ENCODE peak calls at places on chromosomes 2 and 18, in five cellular contexts. B, Y, D, Z and V are unnamed samples.

GRCh38 chr2:188787661-188788044 is 186.5 kb upstream of the COL3A1 start:
- DNase-seq in B (no peak), Y (no peak), D (no peak), Z (no peak), V (no peak)

GRCh38 chr2:148599112-148599991 is 45.2 kb upstream of the EPC2 start:
- DNase-seq in B (no peak), Y (no peak), D (no peak), Z (no peak), V (no peak)

GRCh38 chr2:238158807-238159539 is at the start of gene ERFE:
- DNase-seq in B (peak), Y (no peak), D (peak), Z (no peak), V (peak)

GRCh38 chr2:11675423-11676112 is 5.6 kb upstream of the NTSR2 start:
- DNase-seq in B (no peak), Y (no peak), D (no peak), Z (no peak), V (no peak)

GRCh38 chr2:17272649-17273048 is 245.6 kb downstream of the RAD51AP2 start:
- DNase-seq in B (no peak), Y (no peak), D (no peak), Z (no peak), V (no peak)

GRCh38 chr18:63451774-63452173 is 25.0 kb upstream of the SERPINB5 start:
- DNase-seq in B (no peak), Y (no peak), D (no peak), Z (no peak), V (no peak)

GRCh38 chr2:235592430-235592829 is 98.6 kb downstream of the AGAP1 start:
- DNase-seq in B (no peak), Y (no peak), D (no peak), Z (no peak), V (no peak)

GRCh38 chr2:240249423-240250149 is 109.1 kb upstream of the OTOS start:
- DNase-seq in B (no peak), Y (no peak), D (no peak), Z (peak), V (no peak)

GRCh38 chr2:77513191-77513590 is 9.0 kb downstream of the LRRTM4 start:
- DNase-seq in B (no peak), Y (no peak), D (no peak), Z (no peak), V (no peak)

GRCh38 chr18:59911600-59911999 is 11.8 kb downstream of the PMAIP1 start:
- DNase-seq in B (no peak), Y (no peak), D (no peak), Z (no peak), V (no peak)

GRCh38 chr2:55232863-55233657 is 572 bp downstream of the RPS27A start:
- DNase-seq in B (peak), Y (peak), D (no peak), Z (no peak), V (peak)

GRCh38 chr2:121090088-121090715 is 194.8 kb downstream of the TFCP2L1 start:
- DNase-seq in B (no peak), Y (no peak), D (no peak), Z (no peak), V (no peak)

GRCh38 chr2:72048881-72049477 is 98.7 kb downstream of the CYP26B1 start:
- DNase-seq in B (no peak), Y (no peak), D (no peak), Z (no peak), V (no peak)

GRCh38 chr18:77191241-77191751 is 58.4 kb upstream of the GALR1 start:
- DNase-seq in B (no peak), Y (no peak), D (no peak), Z (no peak), V (no peak)

GRCh38 chr2:137937778-137938177 is 26.5 kb upstream of the HNMT start:
- DNase-seq in B (no peak), Y (no peak), D (no peak), Z (no peak), V (no peak)

GRCh38 chr2:11292464-11293255 is 51.8 kb downstream of the ROCK2 start:
- DNase-seq in B (no peak), Y (no peak), D (no peak), Z (no peak), V (no peak)

GRCh38 chr18:43751835-43752234 is 474.5 kb upstream of the SYT4 start:
- DNase-seq in B (no peak), Y (no peak), D (no peak), Z (no peak), V (no peak)

GRCh38 chr2:219460424-219460926 is 25.8 kb downstream of the SPEG start:
- DNase-seq in B (no peak), Y (no peak), D (no peak), Z (peak), V (no peak)

GRCh38 chr2:230423851-230424458 is 8.0 kb downstream of the SP100 start:
- DNase-seq in B (peak), Y (no peak), D (no peak), Z (no peak), V (no peak)

GRCh38 chr2:178474560-178474959 is 3.8 kb downstream of the FKBP7 start:
- DNase-seq in B (no peak), Y (no peak), D (no peak), Z (no peak), V (no peak)

GRCh38 chr2:30268296-30268871 is 37.0 kb downstream of the LBH start:
- DNase-seq in B (no peak), Y (no peak), D (no peak), Z (no peak), V (no peak)

GRCh38 chr2:64700133-64700809 is 46.6 kb upstream of the SERTAD2 start:
- DNase-seq in B (no peak), Y (no peak), D (no peak), Z (no peak), V (no peak)

GRCh38 chr18:29737190-29737589 is 1305.4 kb downstream of the DSC3 start:
- DNase-seq in B (no peak), Y (no peak), D (no peak), Z (no peak), V (no peak)

GRCh38 chr2:59974051-59974766 is 579.2 kb downstream of the BCL11A start:
- DNase-seq in B (no peak), Y (no peak), D (no peak), Z (no peak), V (no peak)

GRCh38 chr2:217065695-217066405 is 206.0 kb upstream of the TNP1 start:
- DNase-seq in B (no peak), Y (no peak), D (no peak), Z (no peak), V (no peak)

GRCh38 chr2:156867201-156867600 is 390.3 kb upstream of the GALNT5 start:
- DNase-seq in B (no peak), Y (no peak), D (no peak), Z (no peak), V (no peak)

GRCh38 chr2:226667736-226668135 is 131.9 kb downstream of the IRS1 start:
- DNase-seq in B (no peak), Y (no peak), D (no peak), Z (no peak), V (no peak)

GRCh38 chr2:6650311-6650710 is 215.4 kb downstream of the CMPK2 start:
- DNase-seq in B (no peak), Y (no peak), D (no peak), Z (peak), V (no peak)

GRCh38 chr2:197909377-197909776 is 105.0 kb downstream of the PLCL1 start:
- DNase-seq in B (peak), Y (no peak), D (no peak), Z (no peak), V (no peak)

GRCh38 chr2:68482296-68482695 is 14.9 kb downstream of the APLF start:
- DNase-seq in B (no peak), Y (no peak), D (no peak), Z (no peak), V (no peak)

GRCh38 chr2:61906187-61906470 is 655 bp downstream of the COMMD1 start:
- DNase-seq in B (no peak), Y (no peak), D (no peak), Z (no peak), V (no peak)

GRCh38 chr18:60232541-60232940 is 140.0 kb downstream of the MC4R start:
- DNase-seq in B (peak), Y (no peak), D (no peak), Z (no peak), V (peak)

GRCh38 chr2:9983413-9984216 is 32.1 kb downstream of the GRHL1 start:
- DNase-seq in B (no peak), Y (no peak), D (no peak), Z (peak), V (no peak)

GRCh38 chr2:143345887-143346612 is 216.8 kb downstream of the ARHGAP15 start:
- DNase-seq in B (no peak), Y (no peak), D (no peak), Z (no peak), V (no peak)

GRCh38 chr2:119820275-119820674 is 60.6 kb downstream of the PTPN4 start:
- DNase-seq in B (no peak), Y (no peak), D (no peak), Z (no peak), V (peak)